ENCODE peak calls at places on chromosomes 16 and 17, in seven cellular contexts. D is epithelial cell of esophagus, Q is dorsolateral prefrontal cortex, M is tibial artery, E is lung, B is PC-9, A is endodermal cell. I is an unnamed sample.

GRCh38 chr16:15492091-15492740 is 57.8 kb downstream of the BMERB1 start:
- DNase-seq in B (no peak), A (no peak), M (no peak), E (no peak), Q (no peak), D (no peak), I (no peak)

GRCh38 chr16:63617990-63618763 is 1503.7 kb downstream of the CDH11 start:
- DNase-seq in E (no peak), B (no peak), M (no peak), A (no peak), D (peak; percentile 20), Q (no peak), I (no peak)

GRCh38 chr17:32275060-32276042 is 9.7 kb downstream of the RHBDL3 start:
- DNase-seq in Q (no peak), E (no peak), M (peak; percentile 72), B (peak; percentile 44), A (peak; percentile 95), D (peak; percentile 85), I (no peak)

GRCh38 chr17:61583242-61583641 is 7.8 kb downstream of the NACA2 start:
- DNase-seq in D (peak; percentile 74), Q (no peak), B (no peak), A (no peak), E (no peak), M (no peak), I (peak; percentile 48)

GRCh38 chr16:3187798-3188674 is at the start of gene OR1F1:
- DNase-seq in M (no peak), A (peak; percentile 88), B (peak; percentile 72), Q (no peak), E (no peak), D (peak; percentile 69), I (no peak)

GRCh38 chr16:86882586-86883280 is 304.4 kb downstream of the FOXL1 start:
- DNase-seq in Q (peak; percentile 69), E (no peak), D (peak; percentile 70), A (no peak), M (peak; percentile 80), B (no peak), I (no peak)

GRCh38 chr17:65850486-65850885 is 289.0 kb upstream of the AXIN2 start:
- DNase-seq in E (no peak), Q (no peak), M (no peak), B (no peak), D (peak; percentile 91), A (no peak), I (no peak)

GRCh38 chr16:59905628-59906027 is 1171.5 kb upstream of the GOT2 start:
- DNase-seq in M (no peak), D (peak; percentile 87), A (no peak), E (no peak), Q (no peak), B (no peak), I (no peak)

GRCh38 chr16:2798723-2799204 is 494 bp downstream of the PRSS41 start:
- DNase-seq in B (no peak), D (no peak), M (no peak), E (no peak), Q (no peak), A (peak; percentile 32), I (no peak)

GRCh38 chr17:4816826-4817225 is 9.9 kb downstream of the PLD2 start:
- DNase-seq in Q (no peak), A (no peak), B (no peak), E (no peak), M (no peak), D (no peak), I (no peak)

GRCh38 chr17:73025041-73025440 is 67.4 kb downstream of the SLC39A11 start:
- DNase-seq in E (no peak), B (no peak), D (no peak), M (no peak), Q (no peak), A (peak; percentile 42), I (no peak)

GRCh38 chr16:10577305-10578202 is 2.8 kb downstream of the EMP2 start:
- DNase-seq in M (peak; percentile 77), A (peak; percentile 65), E (no peak), D (no peak), B (peak; percentile 47), Q (no peak), I (no peak)

GRCh38 chr17:40304464-40304863 is 4.5 kb upstream of the RARA start:
- DNase-seq in A (no peak), B (no peak), E (no peak), D (no peak), M (no peak), Q (no peak), I (no peak)

GRCh38 chr17:28230011-28230410 is 89.0 kb upstream of the TMEM97 start:
- DNase-seq in E (no peak), B (no peak), D (no peak), M (peak; percentile 38), A (peak; percentile 67), Q (no peak), I (no peak)

GRCh38 chr16:22912654-22913053 is 98.7 kb downstream of the HS3ST2 start:
- DNase-seq in E (no peak), D (no peak), B (no peak), Q (no peak), A (peak; percentile 73), M (no peak), I (no peak)

GRCh38 chr17:45022655-45023339 is 28.6 kb downstream of the DCAKD start:
- DNase-seq in B (no peak), E (no peak), M (no peak), Q (no peak), A (peak; percentile 70), D (peak; percentile 32), I (no peak)

GRCh38 chr17:45020354-45021138 is 30.9 kb downstream of the DCAKD start:
- DNase-seq in M (no peak), D (peak; percentile 44), B (no peak), Q (peak; percentile 68), E (no peak), A (peak; percentile 85), I (no peak)

GRCh38 chr17:45019177-45019711 is 32.2 kb downstream of the DCAKD start:
- DNase-seq in Q (no peak), E (no peak), D (peak; percentile 55), M (no peak), A (peak; percentile 74), B (peak; percentile 55), I (no peak)

GRCh38 chr17:45021607-45022287 is 29.7 kb downstream of the DCAKD start:
- DNase-seq in B (peak; percentile 56), A (peak; percentile 92), M (peak; percentile 80), E (peak; percentile 57), Q (no peak), D (peak; percentile 63), I (no peak)

GRCh38 chr17:45022288-45022648 is 29.2 kb downstream of the DCAKD start:
- DNase-seq in M (no peak), D (no peak), E (no peak), A (no peak), Q (no peak), B (no peak), I (no peak)
- TF ChIP-seq CTCF in M (no peak), D (peak; percentile 2), E (no peak), A (no peak), Q (peak; percentile 24), B (peak; percentile 38), I (no peak)

GRCh38 chr17:77881545-77881944 is 77.0 kb upstream of the TNRC6C start:
- DNase-seq in B (no peak), D (no peak), E (peak; percentile 82), A (peak; percentile 79), Q (no peak), M (peak; percentile 88), I (no peak)
- TF ChIP-seq CTCF in B (no peak), D (no peak), E (no peak), A (no peak), Q (no peak), M (no peak), I (no peak)

DNA sequence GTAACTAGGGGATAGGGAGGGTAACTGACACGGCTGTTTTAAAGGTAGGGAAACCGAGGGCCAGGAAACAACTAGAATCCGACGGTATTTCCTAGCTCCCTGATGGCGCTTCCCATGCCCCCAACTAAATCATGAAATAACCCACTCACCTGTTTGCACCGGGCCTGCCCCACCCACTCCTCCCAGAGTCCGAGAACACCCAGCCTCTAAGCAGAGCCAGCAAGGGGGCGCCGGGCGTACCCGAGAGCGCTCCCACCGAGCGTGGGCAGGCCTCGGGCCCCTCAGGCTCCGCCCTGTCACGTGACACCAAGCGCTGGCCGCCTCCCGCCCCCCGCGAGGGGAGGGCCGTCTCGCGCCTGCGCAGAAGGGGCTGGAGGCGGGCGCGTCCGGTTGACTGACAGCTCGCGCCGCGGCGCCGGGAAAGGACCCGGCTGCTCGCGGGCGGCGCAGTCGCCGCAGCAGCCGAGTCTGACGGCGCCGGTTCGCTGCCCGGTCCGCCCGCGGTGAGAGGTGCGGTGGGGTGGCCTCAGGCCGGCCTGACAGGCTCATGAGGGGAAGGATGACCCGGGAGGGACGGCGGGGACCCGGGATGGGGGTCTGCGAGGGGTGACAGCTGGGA is at the start of gene KIAA0513:
- DNase-seq in E (peak; percentile 94), D (peak; percentile 92), B (peak; percentile 95), Q (peak; percentile 94), A (peak; percentile 97), M (peak; percentile 95), I (no peak)
- TF ChIP-seq CTCF in E (peak; percentile 12), D (no peak), B (no peak), Q (peak; percentile 53), A (no peak), M (peak; percentile 21), I (peak; percentile 6)

GRCh38 chr17:78797691-78798585 is 15.9 kb upstream of the CYTH1 start:
- DNase-seq in B (no peak), M (no peak), A (no peak), E (no peak), Q (no peak), D (no peak), I (no peak)

GRCh38 chr17:78800132-78800931 is 18.3 kb upstream of the CYTH1 start:
- DNase-seq in M (no peak), D (no peak), Q (no peak), E (no peak), B (no peak), A (no peak), I (no peak)

GRCh38 chr17:78797213-78797612 is 15.1 kb upstream of the CYTH1 start:
- DNase-seq in M (no peak), A (no peak), E (no peak), Q (no peak), B (no peak), D (no peak), I (no peak)

GRCh38 chr17:78796134-78796900 is 14.2 kb upstream of the CYTH1 start:
- DNase-seq in D (no peak), M (no peak), Q (no peak), B (no peak), A (no peak), E (no peak), I (no peak)

DNA sequence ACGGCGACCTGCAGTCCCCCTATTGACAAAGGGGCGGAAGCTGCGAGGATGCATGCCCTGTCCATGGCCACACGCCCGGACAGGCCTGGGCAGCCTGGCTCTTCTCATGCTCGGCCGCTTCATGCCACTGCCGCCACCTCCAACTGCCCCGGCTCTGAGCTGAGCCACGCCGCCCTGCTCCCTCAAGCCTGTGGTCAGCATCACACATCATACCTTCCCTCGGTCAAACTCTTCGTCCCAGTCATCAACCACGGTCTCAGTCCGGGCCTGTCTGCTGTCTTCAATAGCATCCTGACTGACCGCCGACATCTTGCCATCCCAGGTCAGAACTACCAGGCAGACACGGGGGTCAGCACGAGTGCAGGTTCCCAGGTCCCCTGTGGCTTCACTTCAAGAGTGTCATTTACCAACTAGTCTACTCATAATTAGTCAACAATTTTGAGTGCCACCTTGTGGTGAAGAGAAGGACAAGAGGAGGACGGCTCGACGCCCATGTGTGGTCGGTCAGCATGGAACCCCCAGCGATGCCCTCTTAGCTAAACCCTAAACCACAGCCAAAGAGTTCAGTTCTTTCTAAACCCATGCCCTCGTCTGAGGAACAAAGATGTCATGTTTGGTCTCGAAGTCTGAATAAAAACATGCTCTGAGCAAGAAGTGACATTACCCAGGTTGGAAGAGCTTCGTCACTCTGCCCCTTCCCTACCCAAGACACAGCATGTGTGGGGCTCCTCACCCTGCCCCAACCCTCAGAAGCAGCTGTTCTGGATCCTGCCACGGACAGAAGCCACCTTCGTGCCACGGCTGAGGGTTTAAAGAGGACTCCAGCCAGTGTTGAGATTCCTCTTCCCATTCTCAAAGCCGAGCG is 16.9 kb upstream of the CYTH1 start:
- DNase-seq in B (no peak), E (no peak), A (no peak), D (peak; percentile 47), Q (no peak), M (no peak), I (no peak)
- TF ChIP-seq CTCF in B (peak; percentile 43), E (peak; percentile 22), A (peak; percentile 66), D (peak; percentile 53), Q (peak; percentile 67), M (peak; percentile 24), I (peak; percentile 53)